ENCODE peak calls at places on chromosome 16, in ten cellular contexts. K is lung, Z is tibial nerve, W is H7, S is colonic mucosa, C is left ventricle myocardium inferior, A is heart left ventricle, B is upper lobe of left lung, F is IMR-90, L is right atrium auricular region. D is an unnamed sample.

GRCh38 chr16:23374721-23375120 is 72.6 kb downstream of the SCNN1B start:
- DNase-seq in K (peak), Z (no peak), W (peak), S (peak), C (no peak), A (no peak), B (no peak), F (no peak), L (no peak), D (no peak)

GRCh38 chr16:84475643-84476240 is 28.7 kb downstream of the MEAK7 start:
- DNase-seq in K (no peak), Z (no peak), W (no peak), S (no peak), C (no peak), A (no peak), B (no peak), F (peak), L (peak), D (no peak)

GRCh38 chr16:87443031-87443430 is 49.8 kb downstream of the ZCCHC14 start:
- DNase-seq in K (no peak), Z (no peak), W (no peak), S (no peak), C (no peak), A (no peak), B (no peak), F (no peak), L (no peak), D (no peak)

GRCh38 chr16:56013962-56014552 is 138.9 kb upstream of the CES5A start:
- DNase-seq in K (peak), Z (no peak), W (peak), S (peak), C (peak), A (peak), B (no peak), F (peak), L (no peak), D (peak)

GRCh38 chr16:49458221-49458620 is 84.6 kb downstream of the C16orf78 start:
- DNase-seq in K (no peak), Z (no peak), W (no peak), S (peak), C (no peak), A (no peak), B (no peak), F (no peak), L (no peak), D (no peak)

GRCh38 chr16:65195998-65196397 is 74.1 kb upstream of the CDH11 start:
- DNase-seq in K (no peak), Z (no peak), W (no peak), S (no peak), C (no peak), A (no peak), B (no peak), F (peak), L (no peak), D (no peak)

GRCh38 chr16:72371307-72372081 is 199.5 kb upstream of the PMFBP1 start:
- DNase-seq in K (no peak), Z (no peak), W (peak), S (no peak), C (no peak), A (no peak), B (no peak), F (peak), L (no peak), D (peak)

GRCh38 chr16:2842340-2843000 is 12.4 kb downstream of the ZG16B start:
- DNase-seq in K (peak), Z (no peak), W (peak), S (peak), C (peak), A (peak), B (peak), F (no peak), L (no peak), D (no peak)

GRCh38 chr16:88700322-88700635 is 5.9 kb downstream of the RNF166 start:
- DNase-seq in K (no peak), Z (no peak), W (no peak), S (no peak), C (no peak), A (no peak), B (no peak), F (no peak), L (no peak), D (no peak)
- H3K4me3 ChIP-seq in K (no peak), Z (no peak), W (no peak), S (no peak), C (peak), A (no peak), B (peak), F (no peak), L (no peak), D (no peak)

GRCh38 chr16:68737730-68738590 is 868 bp downstream of the CDH1 start:
- DNase-seq in K (peak), Z (no peak), W (peak), S (peak), C (no peak), A (no peak), B (peak), F (no peak), L (no peak), D (no peak)
- H3K4me3 ChIP-seq in K (peak), Z (peak), W (peak), S (peak), C (peak), A (no peak), B (peak), F (no peak), L (no peak), D (peak)

DNA sequence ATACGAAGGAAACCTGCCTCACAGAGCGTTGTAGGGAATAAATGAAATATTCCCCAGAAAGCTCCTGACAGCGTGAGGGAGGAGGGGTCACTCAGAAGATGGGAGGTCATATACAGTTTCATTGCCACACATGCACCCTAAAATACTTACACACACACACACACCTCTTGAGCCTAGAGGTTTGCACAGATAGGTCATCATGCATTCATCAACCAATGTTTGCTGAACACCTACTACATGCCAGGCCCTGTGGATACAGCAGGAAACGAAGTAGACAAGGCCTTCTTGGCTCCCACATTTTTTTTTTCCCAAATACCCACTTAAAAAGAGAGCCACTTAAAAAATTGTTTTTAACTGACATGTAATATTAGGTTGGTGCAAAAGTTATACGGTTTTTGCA is 907 bp upstream of the PLLP start:
- DNase-seq in K (no peak), Z (no peak), W (no peak), S (no peak), C (no peak), A (no peak), B (no peak), F (no peak), L (no peak), D (no peak)
- H3K4me3 ChIP-seq in K (no peak), Z (no peak), W (peak), S (no peak), C (peak), A (no peak), B (no peak), F (no peak), L (no peak), D (peak)

GRCh38 chr16:82852388-82852998 is 225.7 kb downstream of the CDH13 start:
- DNase-seq in K (no peak), Z (no peak), W (no peak), S (no peak), C (no peak), A (no peak), B (no peak), F (no peak), L (no peak), D (no peak)

GRCh38 chr16:82857693-82858337 is 231.0 kb downstream of the CDH13 start:
- DNase-seq in K (no peak), Z (no peak), W (no peak), S (no peak), C (no peak), A (no peak), B (no peak), F (no peak), L (no peak), D (no peak)

GRCh38 chr16:82859638-82860037 is 232.9 kb downstream of the CDH13 start:
- DNase-seq in K (no peak), Z (no peak), W (no peak), S (no peak), C (no peak), A (no peak), B (no peak), F (no peak), L (no peak), D (no peak)

GRCh38 chr16:82855471-82855870 is 228.7 kb downstream of the CDH13 start:
- DNase-seq in K (no peak), Z (no peak), W (no peak), S (no peak), C (no peak), A (no peak), B (no peak), F (no peak), L (no peak), D (no peak)
- H3K4me3 ChIP-seq in K (no peak), Z (no peak), W (no peak), S (no peak), C (no peak), A (no peak), B (no peak), F (no peak), L (no peak), D (no peak)

GRCh38 chr16:58028541-58029070 is 3.1 kb downstream of the MMP15 start:
- DNase-seq in K (no peak), Z (no peak), W (peak), S (no peak), C (peak), A (no peak), B (no peak), F (no peak), L (no peak), D (no peak)

GRCh38 chr16:58026705-58027340 is 1.3 kb downstream of the MMP15 start:
- DNase-seq in K (no peak), Z (no peak), W (peak), S (peak), C (peak), A (no peak), B (peak), F (no peak), L (no peak), D (no peak)

GRCh38 chr16:58026139-58026704 is 668 bp downstream of the MMP15 start:
- DNase-seq in K (peak), Z (no peak), W (peak), S (peak), C (peak), A (peak), B (peak), F (peak), L (no peak), D (no peak)

GRCh38 chr16:58028168-58028455 is 2.6 kb downstream of the MMP15 start:
- DNase-seq in K (no peak), Z (no peak), W (no peak), S (no peak), C (peak), A (no peak), B (no peak), F (no peak), L (no peak), D (no peak)

GRCh38 chr16:58027341-58028167 is 2.0 kb downstream of the MMP15 start:
- DNase-seq in K (peak), Z (no peak), W (peak), S (peak), C (peak), A (peak), B (no peak), F (no peak), L (no peak), D (no peak)
- H3K4me3 ChIP-seq in K (peak), Z (peak), W (peak), S (peak), C (peak), A (peak), B (peak), F (no peak), L (peak), D (peak)

D was measured in iPS DF 6.9.